ENCODE peak calls at places on chromosomes 3 and 15, in five cellular contexts. One of them, this sample, is unnamed.

GRCh38 chr3:118863731-118864322 is 170.8 kb downstream of the IGSF11 start:
- DNase-seq in hepatocyte: no peak
- DNase-seq in PC-9: no peak
- DNase-seq in tibial nerve: no peak
- DNase-seq in Peyer's patch: no peak
- DNase-seq in this sample: no peak

GRCh38 chr3:112090899-112091586 is 4.9 kb downstream of the C3orf52 start:
- DNase-seq in hepatocyte: peak; percentile 32
- DNase-seq in PC-9: peak; percentile 62
- DNase-seq in tibial nerve: no peak
- DNase-seq in Peyer's patch: no peak
- DNase-seq in this sample: no peak

GRCh38 chr3:77626157-77626556 is 586.3 kb downstream of the ROBO2 start:
- DNase-seq in hepatocyte: no peak
- DNase-seq in PC-9: no peak
- DNase-seq in tibial nerve: no peak
- DNase-seq in Peyer's patch: no peak
- DNase-seq in this sample: no peak

GRCh38 chr3:194306771-194307640 is 44.1 kb downstream of the CPN2 start:
- DNase-seq in hepatocyte: no peak
- DNase-seq in PC-9: no peak
- DNase-seq in tibial nerve: no peak
- DNase-seq in Peyer's patch: peak; percentile 35
- DNase-seq in this sample: peak; percentile 84

GRCh38 chr3:140629351-140630137 is 48.3 kb upstream of the TRIM42 start:
- DNase-seq in hepatocyte: peak; percentile 47
- DNase-seq in PC-9: peak; percentile 92
- DNase-seq in tibial nerve: no peak
- DNase-seq in Peyer's patch: no peak
- DNase-seq in this sample: no peak

GRCh38 chr15:54810496-54810895 is 386.2 kb downstream of the RSL24D1 start:
- DNase-seq in hepatocyte: no peak
- DNase-seq in PC-9: no peak
- DNase-seq in tibial nerve: no peak
- DNase-seq in Peyer's patch: no peak
- DNase-seq in this sample: no peak

GRCh38 chr15:75640483-75641175 is 605 bp upstream of the IMP3 start:
- DNase-seq in hepatocyte: peak; percentile 56
- DNase-seq in PC-9: peak; percentile 58
- DNase-seq in tibial nerve: no peak
- DNase-seq in Peyer's patch: peak; percentile 44
- DNase-seq in this sample: peak; percentile 30

GRCh38 chr3:174270841-174271240 is 588.3 kb upstream of the NAALADL2 start:
- DNase-seq in hepatocyte: peak; percentile 6
- DNase-seq in PC-9: peak; percentile 40
- DNase-seq in tibial nerve: no peak
- DNase-seq in Peyer's patch: no peak
- DNase-seq in this sample: no peak

GRCh38 chr3:38611866-38612265 is 37.6 kb downstream of the SCN5A start:
- DNase-seq in hepatocyte: no peak
- DNase-seq in PC-9: no peak
- DNase-seq in tibial nerve: no peak
- DNase-seq in Peyer's patch: no peak
- DNase-seq in this sample: no peak

GRCh38 chr3:141477224-141477623 is 9.6 kb upstream of the RASA2 start:
- DNase-seq in hepatocyte: peak; percentile 45
- DNase-seq in PC-9: peak; percentile 84
- DNase-seq in tibial nerve: no peak
- DNase-seq in Peyer's patch: no peak
- DNase-seq in this sample: no peak

GRCh38 chr3:175956964-175957363 is 1097.8 kb downstream of the NAALADL2 start:
- DNase-seq in hepatocyte: no peak
- DNase-seq in PC-9: peak; percentile 43
- DNase-seq in tibial nerve: no peak
- DNase-seq in Peyer's patch: no peak
- DNase-seq in this sample: no peak

DNA sequence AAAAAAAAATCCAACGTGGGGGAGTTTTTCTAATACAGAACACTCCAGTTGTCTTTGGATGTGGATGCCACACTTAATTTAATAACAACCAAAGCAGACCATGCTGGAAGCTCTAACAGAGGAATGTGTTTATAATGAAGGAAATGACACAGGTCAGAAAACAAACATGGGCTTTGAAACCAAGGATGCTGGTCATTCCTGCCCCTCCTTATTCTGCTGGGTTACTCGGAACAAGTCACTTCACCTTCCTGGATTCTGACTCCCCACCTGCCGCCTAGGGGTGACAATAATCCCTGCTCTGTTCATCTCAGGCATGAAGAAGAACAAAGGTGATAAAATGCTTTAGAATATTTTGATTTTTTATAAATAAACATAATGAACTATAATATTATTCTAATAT is 240.9 kb upstream of the ADAMTS9 start:
- DNase-seq in hepatocyte: no peak
- DNase-seq in PC-9: no peak
- DNase-seq in tibial nerve: no peak
- DNase-seq in Peyer's patch: no peak
- DNase-seq in this sample: no peak
- TF ChIP-seq CTCF in hepatocyte: no peak
- TF ChIP-seq CTCF in PC-9: no peak
- TF ChIP-seq CTCF in tibial nerve: no peak
- TF ChIP-seq CTCF in Peyer's patch: no peak
- TF ChIP-seq CTCF in this sample: no peak

DNA sequence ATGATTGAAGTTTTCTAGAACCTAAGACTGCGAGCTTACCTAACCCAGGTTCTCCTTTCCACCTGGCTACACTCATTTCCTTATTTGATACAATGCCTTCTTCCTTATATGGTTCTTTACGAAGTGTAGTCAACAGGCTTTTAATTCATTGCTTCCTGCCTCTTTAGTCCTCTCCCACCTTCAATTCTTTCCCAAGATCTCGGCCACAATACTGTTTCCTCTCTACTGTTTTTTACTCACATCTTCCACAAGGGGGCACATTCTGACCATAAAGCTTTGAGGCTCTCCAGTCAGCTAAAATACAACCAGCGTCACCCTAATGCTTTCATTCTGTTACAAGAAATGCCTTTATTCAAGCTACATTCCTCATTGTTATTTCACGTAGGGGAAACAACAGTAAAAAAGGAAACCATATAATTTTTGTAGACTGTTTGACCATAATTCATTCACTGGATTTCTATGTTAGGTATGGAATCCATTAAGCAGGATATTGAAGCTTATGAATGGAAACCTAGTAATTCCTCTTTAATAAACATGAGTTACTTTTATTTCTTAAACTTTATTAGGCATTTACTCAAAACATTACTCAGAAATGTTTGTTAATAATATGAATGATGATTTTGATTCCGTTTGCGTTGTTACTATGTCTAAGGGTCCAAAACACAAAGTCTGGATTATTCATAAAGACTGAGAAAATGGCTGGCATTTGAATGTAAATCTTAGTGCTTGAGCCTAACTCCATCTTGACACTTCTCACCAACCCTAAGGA is 29.5 kb upstream of the VEPH1 start:
- DNase-seq in hepatocyte: peak; percentile 87
- DNase-seq in PC-9: peak; percentile 80
- DNase-seq in tibial nerve: peak; percentile 55
- DNase-seq in Peyer's patch: no peak
- DNase-seq in this sample: no peak
- H3K4me3 ChIP-seq in hepatocyte: no peak overlapping the region
- H3K4me3 ChIP-seq in PC-9: no peak overlapping the region
- H3K4me3 ChIP-seq in tibial nerve: no peak overlapping the region
- H3K4me3 ChIP-seq in Peyer's patch: no peak overlapping the region
- H3K4me3 ChIP-seq in this sample: no peak overlapping the region

GRCh38 chr3:152267319-152267689 is 1.4 kb upstream of the MBNL1 start:
- DNase-seq in hepatocyte: no peak
- DNase-seq in PC-9: no peak
- DNase-seq in tibial nerve: no peak
- DNase-seq in Peyer's patch: no peak
- DNase-seq in this sample: no peak
- H3K27me3 ChIP-seq in hepatocyte: no peaks in the 10 kb centered on the region
- H3K27me3 ChIP-seq in PC-9: no peaks in the 10 kb centered on the region
- H3K27me3 ChIP-seq in tibial nerve: no peaks in the 10 kb centered on the region
- H3K27me3 ChIP-seq in Peyer's patch: no peaks in the 10 kb centered on the region
- H3K27me3 ChIP-seq in this sample: no peaks in the 10 kb centered on the region

GRCh38 chr3:138097192-138097829 is 18.1 kb downstream of the DZIP1L start:
- DNase-seq in hepatocyte: no peak
- DNase-seq in PC-9: peak; percentile 73
- DNase-seq in tibial nerve: no peak
- DNase-seq in Peyer's patch: no peak
- DNase-seq in this sample: no peak
- TF ChIP-seq CTCF in hepatocyte: peak; percentile 17
- TF ChIP-seq CTCF in PC-9: peak; percentile 56
- TF ChIP-seq CTCF in tibial nerve: peak; percentile 10
- TF ChIP-seq CTCF in Peyer's patch: no peak
- TF ChIP-seq CTCF in this sample: peak; percentile 57

GRCh38 chr3:135981701-135982403 is 16.3 kb downstream of the PPP2R3A start:
- DNase-seq in hepatocyte: no peak
- DNase-seq in PC-9: no peak
- DNase-seq in tibial nerve: no peak
- DNase-seq in Peyer's patch: no peak
- DNase-seq in this sample: no peak
- H3K4me3 ChIP-seq in hepatocyte: no peak overlapping the region
- H3K4me3 ChIP-seq in PC-9: no peak overlapping the region
- H3K4me3 ChIP-seq in tibial nerve: no peak overlapping the region
- H3K4me3 ChIP-seq in Peyer's patch: no peak overlapping the region
- H3K4me3 ChIP-seq in this sample: no peak overlapping the region

GRCh38 chr3:71360170-71360569 is 223.4 kb downstream of the FOXP1 start:
- DNase-seq in hepatocyte: no peak
- DNase-seq in PC-9: no peak
- DNase-seq in tibial nerve: no peak
- DNase-seq in Peyer's patch: no peak
- DNase-seq in this sample: no peak

GRCh38 chr3:71356272-71356671 is 227.3 kb downstream of the FOXP1 start:
- DNase-seq in hepatocyte: peak; percentile 37
- DNase-seq in PC-9: no peak
- DNase-seq in tibial nerve: no peak
- DNase-seq in Peyer's patch: peak; percentile 57
- DNase-seq in this sample: no peak

GRCh38 chr3:71360694-71361093 is 222.8 kb downstream of the FOXP1 start:
- DNase-seq in hepatocyte: no peak
- DNase-seq in PC-9: no peak
- DNase-seq in tibial nerve: no peak
- DNase-seq in Peyer's patch: no peak
- DNase-seq in this sample: no peak

GRCh38 chr3:71358243-71358642 is 225.3 kb downstream of the FOXP1 start:
- DNase-seq in hepatocyte: no peak
- DNase-seq in PC-9: no peak
- DNase-seq in tibial nerve: no peak
- DNase-seq in Peyer's patch: no peak
- DNase-seq in this sample: no peak

DNA sequence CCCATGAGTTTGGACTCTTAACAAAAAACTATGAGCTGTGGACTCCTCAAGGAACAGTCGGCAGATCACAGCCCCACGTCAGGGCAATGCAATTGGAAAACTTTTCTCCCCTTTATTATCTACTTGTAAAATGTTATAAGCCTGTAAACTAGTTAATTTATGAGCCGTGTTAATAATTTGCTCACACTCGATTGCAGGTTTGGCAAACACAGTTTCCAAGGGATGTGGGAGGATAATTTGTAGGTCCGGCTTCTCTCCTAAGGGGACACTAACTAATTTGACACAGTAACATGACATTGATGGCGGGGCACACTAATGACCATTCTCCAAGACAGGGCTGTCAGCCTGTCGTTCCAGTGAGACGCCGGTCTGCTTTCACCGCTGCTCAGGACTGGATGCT is 222.2 kb downstream of the FOXP1 start:
- DNase-seq in hepatocyte: peak; percentile 13
- DNase-seq in PC-9: no peak
- DNase-seq in tibial nerve: no peak
- DNase-seq in Peyer's patch: no peak
- DNase-seq in this sample: no peak
- H3K27me3 ChIP-seq in hepatocyte: no peaks in the 10 kb centered on the region
- H3K27me3 ChIP-seq in PC-9: no peaks in the 10 kb centered on the region
- H3K27me3 ChIP-seq in tibial nerve: no peaks in the 10 kb centered on the region
- H3K27me3 ChIP-seq in Peyer's patch: no peaks in the 10 kb centered on the region
- H3K27me3 ChIP-seq in this sample: peaks cover 1% of the 10 kb centered on the region

DNA sequence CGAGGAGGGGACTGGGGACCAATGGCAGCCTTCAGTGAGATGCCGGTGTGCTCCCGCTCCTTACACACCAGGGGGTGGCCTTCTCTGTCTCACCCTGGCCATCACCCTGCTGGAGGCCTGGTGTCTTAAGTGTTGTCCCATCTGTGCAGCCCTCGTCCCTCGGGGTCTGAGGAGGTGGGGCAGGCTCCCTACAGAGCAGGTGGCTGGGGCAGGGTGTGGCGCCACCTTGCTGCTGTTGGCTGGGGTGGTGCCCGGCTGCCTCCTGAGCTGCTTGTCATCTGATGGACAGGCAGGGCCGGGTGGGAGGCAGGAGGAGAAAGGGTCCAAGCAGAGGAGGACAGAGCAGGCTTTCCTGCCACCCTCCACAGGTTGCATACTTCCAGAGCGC is 25.9 kb downstream of the PTPN23 start:
- DNase-seq in hepatocyte: no peak
- DNase-seq in PC-9: no peak
- DNase-seq in tibial nerve: no peak
- DNase-seq in Peyer's patch: no peak
- DNase-seq in this sample: no peak
- TF ChIP-seq CTCF in hepatocyte: peak; percentile 4
- TF ChIP-seq CTCF in PC-9: no peak
- TF ChIP-seq CTCF in tibial nerve: no peak
- TF ChIP-seq CTCF in Peyer's patch: peak; percentile 15
- TF ChIP-seq CTCF in this sample: no peak

GRCh38 chr3:184604956-184605290 is 43.3 kb downstream of the EPHB3 start:
- DNase-seq in hepatocyte: no peak
- DNase-seq in PC-9: no peak
- DNase-seq in tibial nerve: no peak
- DNase-seq in Peyer's patch: no peak
- DNase-seq in this sample: no peak
- H3K4me3 ChIP-seq in hepatocyte: no peak overlapping the region
- H3K4me3 ChIP-seq in PC-9: no peak overlapping the region
- H3K4me3 ChIP-seq in tibial nerve: no peak overlapping the region
- H3K4me3 ChIP-seq in Peyer's patch: no peak overlapping the region
- H3K4me3 ChIP-seq in this sample: no peak overlapping the region

DNA sequence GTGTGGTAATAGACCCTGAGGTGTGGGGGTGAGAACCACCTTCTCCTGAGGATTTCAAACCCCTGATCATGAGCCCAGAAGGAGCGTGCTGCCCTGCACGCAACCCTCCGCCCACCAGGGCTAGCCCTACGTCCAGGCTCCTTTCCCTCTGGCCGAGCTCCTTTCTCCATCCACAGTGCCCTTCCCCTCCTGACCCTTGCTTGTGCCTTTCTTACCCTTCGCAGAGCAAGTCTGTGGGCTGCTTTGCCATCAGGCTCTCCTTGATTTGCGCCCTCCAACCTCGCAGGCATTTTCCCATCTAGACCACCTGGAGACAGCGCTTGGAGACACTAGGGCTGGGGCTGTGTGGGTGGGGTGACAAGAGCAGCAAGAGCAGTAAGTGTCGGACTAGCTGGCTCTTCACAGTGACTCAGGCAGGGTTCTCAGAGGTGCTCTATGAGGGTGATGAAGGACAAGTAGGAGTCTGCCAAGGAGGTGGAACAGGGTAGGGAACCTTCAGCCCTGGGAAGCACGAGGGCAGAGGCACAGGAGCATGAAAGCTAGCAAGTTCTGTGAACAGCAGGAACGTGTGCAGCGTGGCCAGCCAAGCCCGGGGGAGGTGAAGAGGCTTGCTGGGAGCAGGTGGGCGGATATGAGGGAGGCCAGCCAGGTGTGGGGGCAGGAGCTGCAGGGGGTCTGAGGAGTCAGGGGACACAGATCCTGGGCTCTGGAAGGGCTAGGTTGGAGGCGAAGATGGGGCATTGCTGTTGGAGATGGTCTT is 2.5 kb upstream of the SLC38A3 start:
- DNase-seq in hepatocyte: no peak
- DNase-seq in PC-9: no peak
- DNase-seq in tibial nerve: no peak
- DNase-seq in Peyer's patch: no peak
- DNase-seq in this sample: no peak
- H3K27me3 ChIP-seq in hepatocyte: peaks cover 30% of the 10 kb centered on the region
- H3K27me3 ChIP-seq in PC-9: peaks cover 21% of the 10 kb centered on the region
- H3K27me3 ChIP-seq in tibial nerve: peaks cover 65% of the 10 kb centered on the region
- H3K27me3 ChIP-seq in Peyer's patch: peaks cover 23% of the 10 kb centered on the region
- H3K27me3 ChIP-seq in this sample: peaks cover 3% of the 10 kb centered on the region